ENCODE peak calls at places on chromosomes 7 and 10, in seven cellular contexts. A, Q, M, T, H, R and F are unnamed samples.

GRCh38 chr7:375491-375821 is 85.5 kb downstream of the FOXL3 start:
- DNase-seq in A (peak), Q (no peak), M (no peak), T (no peak), H (no peak), R (no peak), F (no peak)

GRCh38 chr10:33327750-33328149 is 6.7 kb downstream of the NRP1 start:
- DNase-seq in A (no peak), Q (no peak), M (no peak), T (peak), H (no peak), R (no peak), F (no peak)

GRCh38 chr7:140540142-140540777 is 61.0 kb upstream of the MKRN1 start:
- DNase-seq in A (no peak), Q (no peak), M (no peak), T (no peak), H (no peak), R (no peak), F (no peak)

GRCh38 chr10:58352956-58353610 is 18.3 kb downstream of the UBE2D1 start:
- DNase-seq in A (no peak), Q (no peak), M (no peak), T (peak), H (no peak), R (no peak), F (no peak)

GRCh38 chr7:102152672-102153585 is 133.7 kb upstream of the SH2B2 start:
- DNase-seq in A (no peak), Q (no peak), M (peak), T (peak), H (no peak), R (peak), F (no peak)

GRCh38 chr10:89574348-89574747 is 39.0 kb upstream of the SLC16A12 start:
- DNase-seq in A (no peak), Q (no peak), M (no peak), T (peak), H (no peak), R (no peak), F (no peak)

GRCh38 chr7:17690030-17690429 is 250.3 kb downstream of the SNX13 start:
- DNase-seq in A (no peak), Q (peak), M (peak), T (peak), H (no peak), R (no peak), F (no peak)

GRCh38 chr10:69633673-69634635 is 3.9 kb downstream of the FAM241B start:
- DNase-seq in A (no peak), Q (no peak), M (no peak), T (no peak), H (no peak), R (no peak), F (no peak)

GRCh38 chr10:100504101-100504500 is 15.6 kb downstream of the SEC31B start:
- DNase-seq in A (no peak), Q (peak), M (peak), T (peak), H (no peak), R (no peak), F (no peak)

GRCh38 chr10:102669206-102670064 is 25.2 kb downstream of the TRIM8 start:
- DNase-seq in A (no peak), Q (peak), M (no peak), T (no peak), H (no peak), R (peak), F (no peak)

GRCh38 chr10:12797471-12798262 is 203.8 kb downstream of the CCDC3 start:
- DNase-seq in A (no peak), Q (no peak), M (peak), T (peak), H (no peak), R (no peak), F (no peak)

GRCh38 chr7:50739744-50740455 is 42.8 kb downstream of the GRB10 start:
- DNase-seq in A (no peak), Q (no peak), M (no peak), T (no peak), H (no peak), R (no peak), F (no peak)

GRCh38 chr10:107031981-107032699 is 132.4 kb downstream of the SORCS1 start:
- DNase-seq in A (no peak), Q (no peak), M (no peak), T (peak), H (peak), R (no peak), F (no peak)

GRCh38 chr7:50792342-50793114 is 9.8 kb upstream of the GRB10 start:
- DNase-seq in A (peak), Q (peak), M (peak), T (peak), H (no peak), R (no peak), F (no peak)

GRCh38 chr7:47376991-47377590 is 204.8 kb downstream of the TNS3 start:
- DNase-seq in A (no peak), Q (no peak), M (no peak), T (no peak), H (no peak), R (no peak), F (no peak)

GRCh38 chr7:84328571-84328970 is 134.0 kb upstream of the SEMA3A start:
- DNase-seq in A (no peak), Q (no peak), M (no peak), T (no peak), H (no peak), R (no peak), F (no peak)

GRCh38 chr7:28155019-28155660 is 25.5 kb downstream of the JAZF1 start:
- DNase-seq in A (no peak), Q (no peak), M (no peak), T (no peak), H (no peak), R (no peak), F (no peak)

GRCh38 chr7:56051053-56051338 is 248 bp downstream of the PSPH start:
- DNase-seq in A (no peak), Q (no peak), M (no peak), T (no peak), H (no peak), R (no peak), F (no peak)

GRCh38 chr7:3415730-3416366 is 114.8 kb downstream of the SDK1 start:
- DNase-seq in A (no peak), Q (no peak), M (no peak), T (no peak), H (no peak), R (no peak), F (peak)

GRCh38 chr10:122911889-122912484 is 1.6 kb downstream of the FAM24A start:
- DNase-seq in A (no peak), Q (peak), M (peak), T (peak), H (peak), R (peak), F (no peak)

GRCh38 chr7:98368721-98369120 is 32.2 kb downstream of the BAIAP2L1 start:
- DNase-seq in A (no peak), Q (no peak), M (no peak), T (peak), H (no peak), R (no peak), F (no peak)

GRCh38 chr7:128974241-128974934 is 36.7 kb downstream of the IRF5 start:
- DNase-seq in A (no peak), Q (no peak), M (no peak), T (peak), H (no peak), R (no peak), F (no peak)

GRCh38 chr10:131946321-131946751 is 35.4 kb downstream of the BNIP3 start:
- DNase-seq in A (no peak), Q (peak), M (peak), T (peak), H (no peak), R (peak), F (no peak)

GRCh38 chr10:63478564-63478963 is 12.8 kb upstream of the JMJD1C start:
- DNase-seq in A (no peak), Q (no peak), M (no peak), T (no peak), H (no peak), R (no peak), F (no peak)

GRCh38 chr10:102645388-102645740 is 1.1 kb downstream of the TRIM8 start:
- DNase-seq in A (peak), Q (no peak), M (no peak), T (no peak), H (peak), R (no peak), F (no peak)

GRCh38 chr7:6246257-6246917 is 26.0 kb downstream of the CYTH3 start:
- DNase-seq in A (no peak), Q (peak), M (peak), T (peak), H (no peak), R (no peak), F (no peak)

GRCh38 chr7:74272305-74273038 is 16.7 kb upstream of the CLIP2 start:
- DNase-seq in A (peak), Q (peak), M (peak), T (peak), H (peak), R (peak), F (no peak)

GRCh38 chr7:105775580-105775979 is 100.8 kb downstream of the ATXN7L1 start:
- DNase-seq in A (no peak), Q (no peak), M (no peak), T (peak), H (no peak), R (no peak), F (no peak)

GRCh38 chr7:19491821-19492452 is 216.9 kb downstream of the POLR1F start:
- DNase-seq in A (no peak), Q (peak), M (peak), T (peak), H (peak), R (peak), F (no peak)

GRCh38 chr7:54944179-54944578 is 74.6 kb upstream of the EGFR start:
- DNase-seq in A (no peak), Q (no peak), M (peak), T (peak), H (no peak), R (no peak), F (no peak)

GRCh38 chr10:14839305-14839695 is 1.2 kb downstream of the HSPA14 start:
- DNase-seq in A (no peak), Q (no peak), M (no peak), T (peak), H (no peak), R (no peak), F (no peak)

GRCh38 chr10:72673280-72673679 is 18.7 kb upstream of the MCU start:
- DNase-seq in A (no peak), Q (no peak), M (no peak), T (no peak), H (no peak), R (no peak), F (no peak)